ENCODE peak calls at places on chromosomes 6 and 20, in eight cellular contexts. E is T-cell; T is HCEC 1CT; D is hippocampal formation; Q is activated CD4-positive, alpha-beta memory T cell treated with anti-CD3 and anti-CD28 coated beads for 36 hours; I is HT1080; S is cardiac septum; V is activated CD4-positive, alpha-beta T cell treated with anti-CD3 and anti-CD28 coated beads, Interleukin-2, amount 50 U/mL, for 1 hour. K is an unnamed sample.
A peak's percentile ranks its signal among the peaks of the same experiment; 100 is the strongest.

GRCh38 chr6:168884050-168884645 is 369.5 kb downstream of the THBS2 start:
- DNase-seq in V (no peak), T (no peak), Q (no peak), S (no peak), I (no peak), E (no peak), D (no peak), K (no peak)

GRCh38 chr6:166864333-166864732 is 92.0 kb downstream of the RNASET2 start:
- DNase-seq in V (no peak), D (no peak), S (no peak), I (no peak), T (no peak), E (no peak), Q (no peak), K (no peak)

GRCh38 chr6:46606318-46606717 is 46.3 kb downstream of the CYP39A1 start:
- DNase-seq in V (no peak), I (no peak), S (no peak), E (no peak), T (no peak), Q (no peak), D (peak; percentile 65), K (no peak)

GRCh38 chr6:144969873-144970272 is 684.7 kb downstream of the UTRN start:
- DNase-seq in D (no peak), S (no peak), Q (no peak), V (no peak), T (no peak), I (no peak), E (no peak), K (no peak)

GRCh38 chr20:47216819-47217410 is 139.6 kb downstream of the ZMYND8 start:
- DNase-seq in S (no peak), I (no peak), T (no peak), Q (no peak), E (no peak), D (no peak), V (no peak), K (no peak)

GRCh38 chr20:37615507-37616425 is 78.1 kb upstream of the CTNNBL1 start:
- DNase-seq in V (peak; percentile 56), D (no peak), I (peak; percentile 16), T (peak; percentile 29), E (no peak), S (no peak), Q (peak; percentile 72), K (peak; percentile 53)

GRCh38 chr6:11251553-11252358 is 19.3 kb upstream of the NEDD9 start:
- DNase-seq in I (peak; percentile 82), S (no peak), V (no peak), D (peak; percentile 76), E (no peak), T (peak; percentile 68), Q (no peak), K (no peak)

GRCh38 chr6:294656-295565 is 2.6 kb downstream of the DUSP22 start:
- DNase-seq in D (no peak), V (no peak), I (no peak), T (no peak), E (no peak), Q (no peak), S (no peak), K (no peak)

GRCh38 chr6:158337332-158337731 is 25.1 kb downstream of the TULP4 start:
- DNase-seq in V (no peak), Q (no peak), S (no peak), T (no peak), D (no peak), I (no peak), E (no peak), K (no peak)

GRCh38 chr6:149867876-149868640 is 3.9 kb upstream of the LRP11 start:
- DNase-seq in Q (no peak), D (no peak), S (no peak), T (peak; percentile 51), E (no peak), V (no peak), I (no peak), K (no peak)

GRCh38 chr6:56909115-56909907 is 45.6 kb upstream of the BEND6 start:
- DNase-seq in E (no peak), T (peak; percentile 77), S (no peak), I (peak; percentile 62), V (no peak), Q (no peak), D (no peak), K (no peak)

GRCh38 chr6:163643866-163644265 is 229.3 kb downstream of the QKI start:
- DNase-seq in I (no peak), V (no peak), T (no peak), Q (no peak), D (no peak), S (peak; percentile 39), E (no peak), K (no peak)

GRCh38 chr6:106488494-106489369 is 128.2 kb downstream of the CRYBG1 start:
- DNase-seq in S (no peak), E (no peak), V (no peak), Q (no peak), D (no peak), I (peak; percentile 92), T (no peak), K (no peak)

GRCh38 chr6:108942556-108943492 is 94.6 kb downstream of the ARMC2 start:
- DNase-seq in T (no peak), S (no peak), D (no peak), V (peak; percentile 53), I (no peak), Q (peak; percentile 74), E (peak; percentile 67), K (no peak)

GRCh38 chr6:56314683-56315523 is 67.5 kb upstream of the COL21A1 start:
- DNase-seq in I (peak; percentile 62), T (peak; percentile 50), D (no peak), E (no peak), S (no peak), Q (peak; percentile 11), V (no peak), K (peak; percentile 40)

GRCh38 chr6:140441256-140441655 is 1066.8 kb upstream of the CITED2 start:
- DNase-seq in V (no peak), T (peak; percentile 62), I (peak; percentile 23), Q (peak; percentile 20), S (peak; percentile 81), D (no peak), E (no peak), K (peak; percentile 28)

GRCh38 chr20:2542361-2542760 is 6.0 kb downstream of the TMC2 start:
- DNase-seq in I (no peak), V (no peak), D (no peak), S (no peak), E (no peak), Q (no peak), T (no peak), K (no peak)

GRCh38 chr20:57612916-57613315 is 7.3 kb downstream of the ZBP1 start:
- DNase-seq in Q (no peak), D (no peak), S (peak; percentile 47), I (no peak), E (no peak), T (no peak), V (no peak), K (no peak)

GRCh38 chr6:124699038-124699437 is 263.2 kb upstream of the RNF217 start:
- DNase-seq in T (no peak), I (no peak), S (no peak), D (no peak), E (no peak), Q (no peak), V (no peak), K (no peak)

GRCh38 chr20:35568645-35569044 is 26.8 kb downstream of the ERGIC3 start:
- DNase-seq in S (peak; percentile 20), V (no peak), T (no peak), I (no peak), E (no peak), D (no peak), Q (peak; percentile 16), K (peak; percentile 46)

GRCh38 chr6:41464481-41464880 is 81.7 kb upstream of the FOXP4 start:
- DNase-seq in Q (no peak), D (no peak), S (no peak), I (peak; percentile 74), E (no peak), V (no peak), T (peak; percentile 36), K (peak; percentile 19)

GRCh38 chr20:63453029-63453523 is 19.4 kb downstream of the KCNQ2 start:
- DNase-seq in S (no peak), Q (peak; percentile 28), V (peak; percentile 15), T (no peak), E (no peak), D (no peak), I (no peak), K (no peak)

GRCh38 chr6:150615967-150616366 is 16.3 kb downstream of the PLEKHG1 start:
- DNase-seq in E (no peak), Q (no peak), I (no peak), T (no peak), D (no peak), V (no peak), S (no peak), K (no peak)

GRCh38 chr6:163533443-163533842 is 118.9 kb downstream of the QKI start:
- DNase-seq in D (no peak), T (peak; percentile 97), S (no peak), E (no peak), V (no peak), Q (no peak), I (peak; percentile 79), K (peak; percentile 5)

GRCh38 chr20:5626603-5627002 is 123.6 kb upstream of the SHLD1 start:
- DNase-seq in E (no peak), Q (no peak), T (no peak), D (no peak), V (no peak), S (no peak), I (no peak), K (no peak)

GRCh38 chr6:16697437-16698162 is 63.7 kb downstream of the ATXN1 start:
- DNase-seq in E (no peak), S (no peak), Q (peak; percentile 36), I (no peak), V (no peak), T (no peak), D (no peak), K (no peak)

GRCh38 chr6:151075943-151076555 is 163.7 kb upstream of the AKAP12 start:
- DNase-seq in V (no peak), S (no peak), I (no peak), Q (no peak), E (no peak), T (no peak), D (no peak), K (no peak)

GRCh38 chr6:127737009-127737486 is 160.1 kb downstream of the C6orf58 start:
- DNase-seq in V (peak; percentile 17), T (peak; percentile 71), D (peak; percentile 60), S (no peak), I (peak; percentile 53), Q (peak; percentile 30), E (peak; percentile 29), K (peak; percentile 78)